ENCODE peak calls at places on chromosomes 7 and 10, in seven cellular contexts. V is BJ; Y is A549; R is small intestine; I is AG04450; C is activated T-cell treated with anti-CD3 and anti-CD28 coated beads, Interleukin-2, amount 50 U/mL, for 24 hours; H is NAMALWA. P is an unnamed sample.

GRCh38 chr10:118173326-118173725 is 126.6 kb upstream of the RAB11FIP2 start:
- DNase-seq in V (no peak), Y (no peak), R (no peak), I (no peak), C (no peak), H (no peak), P (no peak)

GRCh38 chr7:92626281-92626846 is 36.2 kb upstream of the FAM133B start:
- DNase-seq in V (no peak), Y (no peak), R (no peak), I (no peak), C (no peak), H (no peak), P (no peak)

GRCh38 chr10:123637326-123637880 is 28.8 kb upstream of the GPR26 start:
- DNase-seq in V (peak), Y (no peak), R (no peak), I (no peak), C (no peak), H (no peak), P (no peak)

GRCh38 chr10:29420744-29421143 is 131.9 kb downstream of the LYZL1 start:
- DNase-seq in V (no peak), Y (no peak), R (no peak), I (no peak), C (no peak), H (no peak), P (no peak)

GRCh38 chr7:8433477-8434289 is at the start of gene NXPH1:
- DNase-seq in V (no peak), Y (no peak), R (no peak), I (no peak), C (peak), H (no peak), P (peak)

GRCh38 chr7:131188367-131189339 is 139.0 kb upstream of the MKLN1 start:
- DNase-seq in V (peak), Y (peak), R (peak), I (peak), C (peak), H (peak), P (no peak)

GRCh38 chr7:55594870-55595269 is 22.6 kb upstream of the VOPP1 start:
- DNase-seq in V (no peak), Y (no peak), R (no peak), I (no peak), C (no peak), H (no peak), P (no peak)

GRCh38 chr7:135300913-135301765 is 67.5 kb downstream of the STRA8 start:
- DNase-seq in V (no peak), Y (peak), R (no peak), I (no peak), C (no peak), H (no peak), P (no peak)

GRCh38 chr10:20890491-20891337 is 6.4 kb downstream of the NEBL start:
- DNase-seq in V (no peak), Y (no peak), R (no peak), I (no peak), C (no peak), H (no peak), P (no peak)

GRCh38 chr10:92727550-92727949 is 37.8 kb downstream of the HHEX start:
- DNase-seq in V (no peak), Y (no peak), R (no peak), I (no peak), C (no peak), H (no peak), P (no peak)

GRCh38 chr10:64174666-64175265 is 653.6 kb downstream of the REEP3 start:
- DNase-seq in V (no peak), Y (no peak), R (no peak), I (no peak), C (no peak), H (no peak), P (no peak)

GRCh38 chr7:155973451-155973997 is 161.3 kb upstream of the SHH start:
- DNase-seq in V (no peak), Y (no peak), R (no peak), I (no peak), C (no peak), H (no peak), P (no peak)

GRCh38 chr7:87575521-87575920 is 25.2 kb downstream of the ABCB1 start:
- DNase-seq in V (no peak), Y (no peak), R (no peak), I (no peak), C (no peak), H (no peak), P (no peak)

GRCh38 chr10:9239298-9239697 is 1184.8 kb downstream of the GATA3 start:
- DNase-seq in V (no peak), Y (no peak), R (no peak), I (no peak), C (no peak), H (no peak), P (no peak)

GRCh38 chr7:35975851-35976454 is 175.1 kb downstream of the SEPTIN7 start:
- DNase-seq in V (no peak), Y (peak), R (peak), I (peak), C (no peak), H (peak), P (peak)

GRCh38 chr7:154912921-154913644 is 89.8 kb downstream of the PAXIP1 start:
- DNase-seq in V (no peak), Y (no peak), R (no peak), I (no peak), C (no peak), H (no peak), P (no peak)

GRCh38 chr10:123428302-123428701 is 237.9 kb upstream of the GPR26 start:
- DNase-seq in V (no peak), Y (no peak), R (peak), I (no peak), C (no peak), H (no peak), P (no peak)

GRCh38 chr7:25389489-25390106 is 161.3 kb upstream of the NPVF start:
- DNase-seq in V (no peak), Y (peak), R (peak), I (no peak), C (no peak), H (peak), P (peak)

GRCh38 chr7:876972-877311 is 588 bp downstream of the GET4 start:
- DNase-seq in V (no peak), Y (peak), R (no peak), I (no peak), C (no peak), H (no peak), P (no peak)

GRCh38 chr10:86644412-86645110 is 9.8 kb upstream of the OPN4 start:
- DNase-seq in V (no peak), Y (no peak), R (no peak), I (no peak), C (no peak), H (no peak), P (peak)

GRCh38 chr10:68142761-68143160 is 33.5 kb downstream of the MYPN start:
- DNase-seq in V (no peak), Y (no peak), R (no peak), I (no peak), C (no peak), H (no peak), P (no peak)

GRCh38 chr7:108211382-108212201 is 81.4 kb upstream of the LAMB4 start:
- DNase-seq in V (no peak), Y (peak), R (no peak), I (no peak), C (no peak), H (peak), P (no peak)

GRCh38 chr7:5282464-5283316 is at the start of gene SLC29A4:
- DNase-seq in V (no peak), Y (peak), R (peak), I (no peak), C (peak), H (no peak), P (peak)

GRCh38 chr7:129423700-129424410 is 10.4 kb upstream of the STRIP2 start:
- DNase-seq in V (no peak), Y (peak), R (peak), I (no peak), C (no peak), H (peak), P (no peak)

GRCh38 chr10:128095023-128095752 is 31.0 kb downstream of the MKI67 start:
- DNase-seq in V (no peak), Y (peak), R (peak), I (no peak), C (no peak), H (peak), P (no peak)

GRCh38 chr7:111855161-111855841 is 293.0 kb upstream of the IMMP2L start:
- DNase-seq in V (no peak), Y (peak), R (peak), I (peak), C (no peak), H (peak), P (peak)

GRCh38 chr7:1845536-1846311 is 175.6 kb downstream of the ELFN1 start:
- DNase-seq in V (no peak), Y (no peak), R (no peak), I (no peak), C (no peak), H (no peak), P (no peak)

GRCh38 chr7:150375662-150376521 is 3.2 kb upstream of the ZNF775 start:
- DNase-seq in V (no peak), Y (no peak), R (peak), I (no peak), C (no peak), H (peak), P (no peak)

GRCh38 chr10:23399701-23400144 is 39.2 kb upstream of the OTUD1 start:
- DNase-seq in V (no peak), Y (peak), R (peak), I (peak), C (no peak), H (no peak), P (no peak)

GRCh38 chr10:59968705-59969104 is 62.3 kb upstream of the CCDC6 start:
- DNase-seq in V (no peak), Y (no peak), R (peak), I (no peak), C (no peak), H (no peak), P (no peak)

GRCh38 chr7:51606601-51607154 is 290.1 kb upstream of the COBL start:
- DNase-seq in V (no peak), Y (peak), R (peak), I (no peak), C (no peak), H (no peak), P (peak)